ENCODE peak calls at places on chromosomes 7 and 10, in five cellular contexts. One of them, this sample, is unnamed.

GRCh38 chr10:88127266-88127665 is 263.8 kb downstream of the PTEN start:
- DNase-seq in AG10803: no peak
- DNase-seq in AG09319: no peak
- DNase-seq in A549: no peak
- DNase-seq in stomach: no peak
- DNase-seq in this sample: no peak

GRCh38 chr10:93722550-93722949 is 20.2 kb upstream of the FRA10AC1 start:
- DNase-seq in A549: peak
- DNase-seq in stomach: no peak
- DNase-seq in AG10803: no peak
- DNase-seq in AG09319: no peak
- DNase-seq in this sample: no peak

GRCh38 chr7:114081606-114082425 is 163.0 kb upstream of the PPP1R3A start:
- DNase-seq in A549: peak
- DNase-seq in stomach: no peak
- DNase-seq in AG09319: peak
- DNase-seq in AG10803: peak
- DNase-seq in this sample: peak

GRCh38 chr7:117320523-117320922 is 2.3 kb downstream of the WNT2 start:
- DNase-seq in stomach: no peak
- DNase-seq in A549: no peak
- DNase-seq in AG09319: no peak
- DNase-seq in AG10803: no peak
- DNase-seq in this sample: no peak

GRCh38 chr7:108129018-108129965 is 869 bp downstream of the LAMB4 start:
- DNase-seq in AG09319: no peak
- DNase-seq in AG10803: peak
- DNase-seq in A549: no peak
- DNase-seq in stomach: no peak
- DNase-seq in this sample: no peak

GRCh38 chr7:45591101-45591906 is 17.1 kb downstream of the ADCY1 start:
- DNase-seq in AG09319: no peak
- DNase-seq in A549: no peak
- DNase-seq in stomach: peak
- DNase-seq in AG10803: no peak
- DNase-seq in this sample: no peak

GRCh38 chr10:103445767-103446567 is 6.2 kb downstream of the CALHM2 start:
- DNase-seq in AG09319: peak
- DNase-seq in A549: no peak
- DNase-seq in AG10803: peak
- DNase-seq in stomach: no peak
- DNase-seq in this sample: peak

GRCh38 chr10:79981673-79982485 is 33.0 kb upstream of the SFTPD start:
- DNase-seq in stomach: peak
- DNase-seq in AG10803: peak
- DNase-seq in A549: peak
- DNase-seq in AG09319: no peak
- DNase-seq in this sample: peak

GRCh38 chr10:372566-372965 is 237.3 kb downstream of the ZMYND11 start:
- DNase-seq in stomach: no peak
- DNase-seq in AG10803: no peak
- DNase-seq in AG09319: no peak
- DNase-seq in A549: no peak
- DNase-seq in this sample: no peak

GRCh38 chr7:103446046-103446520 is at the start of gene SLC26A5:
- DNase-seq in AG09319: no peak
- DNase-seq in stomach: peak
- DNase-seq in AG10803: no peak
- DNase-seq in A549: no peak
- DNase-seq in this sample: no peak

GRCh38 chr7:158544708-158545107 is 42.9 kb downstream of the PTPRN2 start:
- DNase-seq in stomach: no peak
- DNase-seq in AG10803: no peak
- DNase-seq in AG09319: no peak
- DNase-seq in A549: no peak
- DNase-seq in this sample: no peak
- TF ChIP-seq CTCF in stomach: no peak
- TF ChIP-seq CTCF in AG10803: no peak
- TF ChIP-seq CTCF in AG09319: no peak
- TF ChIP-seq CTCF in A549: no peak
- TF ChIP-seq CTCF in this sample: no peak

GRCh38 chr7:36096460-36097095 is 56.5 kb upstream of the EEPD1 start:
- DNase-seq in stomach: no peak
- DNase-seq in AG09319: no peak
- DNase-seq in A549: peak
- DNase-seq in AG10803: no peak
- DNase-seq in this sample: no peak
- TF ChIP-seq CTCF in stomach: no peak
- TF ChIP-seq CTCF in AG09319: no peak
- TF ChIP-seq CTCF in A549: no peak
- TF ChIP-seq CTCF in AG10803: no peak
- TF ChIP-seq CTCF in this sample: no peak

DNA sequence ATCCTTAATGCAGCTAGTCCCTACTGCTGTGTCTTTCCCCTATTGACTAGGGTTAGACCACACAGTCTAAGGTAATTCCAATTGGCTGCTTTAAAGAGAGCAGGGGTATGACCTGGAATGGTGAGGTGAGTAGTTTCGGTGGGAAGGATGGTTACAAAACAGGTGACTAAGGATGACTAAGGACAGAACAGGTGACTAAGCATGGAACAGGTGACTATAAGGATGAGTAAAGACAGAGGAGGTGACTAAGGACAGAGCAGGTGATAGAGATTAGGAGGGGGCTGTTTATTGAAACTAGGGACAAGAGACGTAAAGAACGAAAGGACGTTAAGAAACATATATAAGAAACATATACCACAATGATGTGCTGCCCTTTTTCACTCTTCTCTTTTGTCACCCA is 145.1 kb upstream of the TMEM106B start:
- DNase-seq in AG09319: no peak
- DNase-seq in AG10803: no peak
- DNase-seq in stomach: no peak
- DNase-seq in A549: peak
- DNase-seq in this sample: no peak
- TF ChIP-seq CTCF in AG09319: no peak
- TF ChIP-seq CTCF in AG10803: no peak
- TF ChIP-seq CTCF in stomach: no peak
- TF ChIP-seq CTCF in A549: no peak
- TF ChIP-seq CTCF in this sample: no peak

GRCh38 chr7:18357691-18358090 is 137.9 kb upstream of the HDAC9 start:
- DNase-seq in AG09319: no peak
- DNase-seq in A549: peak
- DNase-seq in AG10803: no peak
- DNase-seq in stomach: no peak
- DNase-seq in this sample: peak
- TF ChIP-seq CTCF in AG09319: peak
- TF ChIP-seq CTCF in A549: no peak
- TF ChIP-seq CTCF in AG10803: peak
- TF ChIP-seq CTCF in stomach: no peak
- TF ChIP-seq CTCF in this sample: peak

GRCh38 chr10:11548763-11549089 is 62.7 kb downstream of the USP6NL start:
- DNase-seq in AG09319: no peak
- DNase-seq in stomach: no peak
- DNase-seq in AG10803: no peak
- DNase-seq in A549: no peak
- DNase-seq in this sample: no peak

GRCh38 chr10:11551104-11551503 is 60.3 kb downstream of the USP6NL start:
- DNase-seq in AG09319: no peak
- DNase-seq in A549: no peak
- DNase-seq in stomach: no peak
- DNase-seq in AG10803: no peak
- DNase-seq in this sample: no peak

GRCh38 chr10:11548065-11548762 is 63.2 kb downstream of the USP6NL start:
- DNase-seq in AG10803: no peak
- DNase-seq in A549: no peak
- DNase-seq in AG09319: no peak
- DNase-seq in stomach: no peak
- DNase-seq in this sample: no peak

GRCh38 chr10:11546581-11546980 is 64.9 kb downstream of the USP6NL start:
- DNase-seq in AG09319: no peak
- DNase-seq in stomach: no peak
- DNase-seq in AG10803: peak
- DNase-seq in A549: no peak
- DNase-seq in this sample: peak

GRCh38 chr10:11547111-11547625 is 64.3 kb downstream of the USP6NL start:
- DNase-seq in stomach: no peak
- DNase-seq in AG10803: peak
- DNase-seq in AG09319: no peak
- DNase-seq in A549: no peak
- DNase-seq in this sample: peak
- TF ChIP-seq CTCF in stomach: no peak
- TF ChIP-seq CTCF in AG10803: peak
- TF ChIP-seq CTCF in AG09319: no peak
- TF ChIP-seq CTCF in A549: no peak
- TF ChIP-seq CTCF in this sample: no peak

GRCh38 chr10:43846187-43846680 is 197.6 kb upstream of the ZNF32 start:
- DNase-seq in AG10803: peak
- DNase-seq in stomach: no peak
- DNase-seq in AG09319: no peak
- DNase-seq in A549: no peak
- DNase-seq in this sample: no peak
- TF ChIP-seq CTCF in AG10803: peak
- TF ChIP-seq CTCF in stomach: no peak
- TF ChIP-seq CTCF in AG09319: peak
- TF ChIP-seq CTCF in A549: no peak
- TF ChIP-seq CTCF in this sample: no peak

GRCh38 chr7:30564243-30564892 is 30.3 kb upstream of the GARS1 start:
- DNase-seq in AG10803: peak
- DNase-seq in AG09319: peak
- DNase-seq in stomach: peak
- DNase-seq in A549: peak
- DNase-seq in this sample: peak

GRCh38 chr7:30563326-30563942 is 31.2 kb upstream of the GARS1 start:
- DNase-seq in AG09319: no peak
- DNase-seq in AG10803: peak
- DNase-seq in A549: no peak
- DNase-seq in stomach: no peak
- DNase-seq in this sample: peak

GRCh38 chr7:30562909-30563308 is 31.8 kb upstream of the GARS1 start:
- DNase-seq in A549: no peak
- DNase-seq in AG10803: no peak
- DNase-seq in stomach: no peak
- DNase-seq in AG09319: no peak
- DNase-seq in this sample: no peak

GRCh38 chr7:30561389-30561788 is 33.3 kb upstream of the GARS1 start:
- DNase-seq in AG10803: no peak
- DNase-seq in AG09319: no peak
- DNase-seq in stomach: no peak
- DNase-seq in A549: no peak
- DNase-seq in this sample: no peak

DNA sequence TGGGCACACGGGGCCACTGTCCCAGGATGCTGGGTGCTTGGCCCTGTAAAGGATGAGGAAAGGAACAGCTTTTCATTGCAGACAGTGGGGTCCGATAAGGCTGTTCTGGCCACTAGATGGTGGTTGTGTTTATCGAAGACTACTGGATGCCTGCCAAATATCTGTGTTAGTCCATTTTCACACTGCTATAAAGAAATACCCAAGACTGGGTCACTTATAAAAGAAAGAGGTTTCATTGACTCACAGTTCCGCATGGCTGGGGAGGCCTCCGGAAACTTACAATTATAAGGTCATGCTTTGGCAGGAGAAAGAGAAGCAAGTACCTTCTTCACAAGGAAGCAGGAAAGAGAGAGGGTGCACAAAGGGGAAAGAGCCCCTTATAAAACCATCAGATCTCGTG is 32.2 kb upstream of the GARS1 start:
- DNase-seq in A549: no peak
- DNase-seq in AG09319: no peak
- DNase-seq in stomach: no peak
- DNase-seq in AG10803: no peak
- DNase-seq in this sample: no peak
- TF ChIP-seq CTCF in A549: no peak
- TF ChIP-seq CTCF in AG09319: no peak
- TF ChIP-seq CTCF in stomach: no peak
- TF ChIP-seq CTCF in AG10803: no peak
- TF ChIP-seq CTCF in this sample: peak

This sample was measured in HFFc6.